ENCODE peak calls at places on chromosomes 11 and 22, in ten cellular contexts. B, M, L, S, H, U, D, O, Y and R are unnamed samples.

GRCh38 chr11:2295971-2296912 is 5.5 kb downstream of the C11orf21 start:
- DNase-seq in B (no peak), M (no peak), L (peak; percentile 66), S (no peak), H (no peak), U (no peak), D (no peak), O (no peak), Y (no peak), R (no peak)

GRCh38 chr11:72988796-72989195 is 153.3 kb downstream of the FCHSD2 start:
- DNase-seq in B (no peak), M (no peak), L (no peak), S (no peak), H (no peak), U (no peak), D (no peak), O (no peak), Y (no peak), R (no peak)

GRCh38 chr11:119077839-119078238 is 6.8 kb upstream of the HMBS start:
- DNase-seq in B (no peak), M (no peak), L (no peak), S (no peak), H (no peak), U (no peak), D (no peak), O (no peak), Y (no peak), R (no peak)

GRCh38 chr22:46442217-46442853 is 95.1 kb downstream of the CELSR1 start:
- DNase-seq in B (no peak), M (no peak), L (no peak), S (peak; percentile 47), H (no peak), U (no peak), D (no peak), O (no peak), Y (no peak), R (no peak)

GRCh38 chr11:11985016-11985715 is 23.3 kb downstream of the DKK3 start:
- DNase-seq in B (no peak), M (no peak), L (peak; percentile 64), S (no peak), H (peak; percentile 77), U (no peak), D (no peak), O (peak; percentile 65), Y (no peak), R (peak; percentile 82)

GRCh38 chr11:128904303-128904871 is 13.2 kb downstream of the KCNJ5 start:
- DNase-seq in B (no peak), M (no peak), L (no peak), S (peak; percentile 28), H (no peak), U (peak; percentile 13), D (no peak), O (no peak), Y (no peak), R (no peak)

GRCh38 chr11:19498986-19499669 is 213.5 kb upstream of the NAV2 start:
- DNase-seq in B (peak; percentile 7), M (no peak), L (no peak), S (no peak), H (peak; percentile 38), U (no peak), D (no peak), O (peak; percentile 83), Y (no peak), R (peak; percentile 74)

GRCh38 chr11:87431386-87431785 is 393.7 kb downstream of the TMEM135 start:
- DNase-seq in B (no peak), M (no peak), L (no peak), S (no peak), H (no peak), U (no peak), D (no peak), O (no peak), Y (no peak), R (no peak)

GRCh38 chr22:19060356-19061009 is 61.7 kb downstream of the DGCR2 start:
- DNase-seq in B (no peak), M (no peak), L (peak; percentile 29), S (no peak), H (no peak), U (no peak), D (peak; percentile 20), O (peak; percentile 85), Y (no peak), R (peak; percentile 14)

GRCh38 chr22:19059481-19060278 is 62.5 kb downstream of the DGCR2 start:
- DNase-seq in B (no peak), M (no peak), L (no peak), S (no peak), H (no peak), U (no peak), D (no peak), O (no peak), Y (no peak), R (no peak)

GRCh38 chr22:19057999-19058491 is 64.2 kb downstream of the DGCR2 start:
- DNase-seq in B (no peak), M (no peak), L (no peak), S (no peak), H (no peak), U (no peak), D (no peak), O (no peak), Y (no peak), R (no peak)

GRCh38 chr22:19057539-19057938 is 64.7 kb downstream of the DGCR2 start:
- DNase-seq in B (no peak), M (no peak), L (no peak), S (no peak), H (no peak), U (no peak), D (no peak), O (no peak), Y (no peak), R (no peak)

GRCh38 chr22:19058713-19059451 is 63.3 kb downstream of the DGCR2 start:
- DNase-seq in B (no peak), M (no peak), L (no peak), S (no peak), H (no peak), U (no peak), D (no peak), O (no peak), Y (no peak), R (no peak)
- TF ChIP-seq CTCF in B (no peak), M (no peak), L (no peak), S (peak; percentile 4), H (no peak), U (peak; percentile 20), D (no peak), O (no peak), Y (no peak), R (no peak)

GRCh38 chr11:78427615-78428272 is 10.1 kb upstream of the GAB2 start:
- DNase-seq in B (no peak), M (no peak), L (no peak), S (no peak), H (no peak), U (no peak), D (no peak), O (no peak), Y (no peak), R (no peak)

GRCh38 chr11:78429209-78429608 is 11.6 kb upstream of the GAB2 start:
- DNase-seq in B (no peak), M (no peak), L (no peak), S (no peak), H (no peak), U (no peak), D (no peak), O (no peak), Y (no peak), R (no peak)

GRCh38 chr11:78428773-78429172 is 11.2 kb upstream of the GAB2 start:
- DNase-seq in B (no peak), M (no peak), L (no peak), S (no peak), H (no peak), U (no peak), D (no peak), O (no peak), Y (no peak), R (no peak)

GRCh38 chr11:78429667-78430066 is 12.0 kb upstream of the GAB2 start:
- DNase-seq in B (no peak), M (no peak), L (no peak), S (no peak), H (no peak), U (no peak), D (no peak), O (no peak), Y (no peak), R (no peak)

GRCh38 chr11:78428273-78428651 is 10.6 kb upstream of the GAB2 start:
- DNase-seq in B (no peak), M (no peak), L (no peak), S (no peak), H (no peak), U (no peak), D (no peak), O (no peak), Y (no peak), R (no peak)
- H3K4me3 ChIP-seq in B (no peak overlapping the region), M (no peak overlapping the region), L (no peak overlapping the region), S (no peak overlapping the region), H (no peak overlapping the region), U (no peak overlapping the region), D (no peak overlapping the region), O (no peak overlapping the region), Y (peak overlapping the region; percentile 29), R (no peak overlapping the region)

GRCh38 chr11:120329556-120329955 is 4.5 kb downstream of the TLCD5 start:
- DNase-seq in B (no peak), M (no peak), L (no peak), S (no peak), H (no peak), U (peak; percentile 42), D (no peak), O (no peak), Y (no peak), R (no peak)

GRCh38 chr11:120326845-120327281 is 1.8 kb downstream of the TLCD5 start:
- DNase-seq in B (no peak), M (no peak), L (no peak), S (no peak), H (peak; percentile 24), U (no peak), D (no peak), O (peak; percentile 61), Y (no peak), R (no peak)

GRCh38 chr11:120327311-120327710 is 2.2 kb downstream of the TLCD5 start:
- DNase-seq in B (no peak), M (no peak), L (no peak), S (no peak), H (no peak), U (no peak), D (no peak), O (no peak), Y (no peak), R (no peak)

GRCh38 chr11:120324932-120325810 is at the start of gene TLCD5:
- DNase-seq in B (no peak), M (peak; percentile 63), L (peak; percentile 84), S (peak; percentile 95), H (peak; percentile 67), U (peak; percentile 89), D (no peak), O (peak; percentile 76), Y (peak; percentile 70), R (peak; percentile 86)

GRCh38 chr11:120326228-120326627 is 1.1 kb downstream of the TLCD5 start:
- DNase-seq in B (no peak), M (no peak), L (no peak), S (no peak), H (peak; percentile 76), U (no peak), D (no peak), O (peak; percentile 92), Y (no peak), R (peak; percentile 63)
- TF ChIP-seq CTCF in B (no peak), M (no peak), L (no peak), S (no peak), H (no peak), U (no peak), D (no peak), O (no peak), Y (no peak), R (no peak)

DNA sequence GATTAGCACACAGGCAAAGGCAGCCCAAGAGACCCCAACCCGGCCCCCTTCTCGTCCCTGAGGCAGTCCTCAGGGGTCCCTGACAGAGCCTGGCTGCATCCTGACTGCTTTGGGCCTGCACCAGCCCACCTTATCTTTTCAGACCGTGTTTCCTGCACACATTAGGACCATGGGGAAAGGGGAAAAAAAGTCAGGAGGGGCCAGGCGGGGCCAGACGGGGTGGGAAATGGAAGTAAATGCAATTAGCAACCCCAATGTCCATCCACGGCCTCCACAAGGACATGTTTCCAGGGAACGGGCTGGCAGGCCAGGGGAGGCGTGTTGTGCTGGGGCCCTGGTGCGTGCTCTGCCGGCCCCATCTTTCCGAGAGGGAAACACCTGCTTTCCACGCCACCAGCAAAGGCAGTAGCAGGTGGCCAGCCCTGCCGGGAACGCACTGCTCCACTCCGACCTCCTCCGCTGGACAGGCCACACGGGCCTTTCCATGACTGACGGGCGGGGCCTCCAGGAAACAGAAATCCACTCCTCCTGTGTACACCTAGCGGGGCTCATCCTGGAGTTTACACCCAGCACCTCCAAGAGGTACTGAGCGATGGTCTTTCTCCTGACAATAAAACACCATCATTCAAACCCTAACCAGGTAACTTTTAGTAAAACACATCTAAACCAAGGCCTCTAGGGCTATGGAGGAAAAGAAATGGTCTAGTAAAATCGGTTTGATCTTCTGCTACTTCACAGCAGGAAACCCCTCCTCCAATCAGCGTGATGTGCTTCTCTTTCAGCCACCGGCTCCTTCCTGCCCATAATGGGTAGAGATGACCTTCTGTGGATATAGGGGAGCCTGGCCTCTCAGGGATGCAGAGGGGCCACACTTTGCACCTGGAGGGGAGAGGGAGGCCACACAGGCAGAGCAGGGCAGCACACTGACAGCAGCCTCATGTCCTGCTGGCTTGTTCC is 7.2 kb downstream of the EHD1 start:
- DNase-seq in B (no peak), M (no peak), L (no peak), S (no peak), H (no peak), U (no peak), D (no peak), O (no peak), Y (no peak), R (no peak)
- H3K4me3 ChIP-seq in B (no peak overlapping the region), M (peak overlapping the region; percentile 43), L (peak overlapping the region; percentile 61), S (no peak overlapping the region), H (no peak overlapping the region), U (no peak overlapping the region), D (no peak overlapping the region), O (no peak overlapping the region), Y (peak overlapping the region; percentile 54), R (peak overlapping the region; percentile 28)